ENCODE peak calls at places on chromosomes 13 and 19, in four cellular contexts. P is GM12878, T is K562, Z is HepG2. C is an unnamed sample.

GRCh38 chr13:98528663-98529064 is 48.2 kb downstream of the STK24 start:
- DNase-seq in P (no peak), T (no peak), Z (no peak), C (no peak)

GRCh38 chr13:39283062-39283461 is 244.8 kb downstream of the NHLRC3 start:
- DNase-seq in P (no peak), T (no peak), Z (no peak), C (no peak)

GRCh38 chr19:2469102-2469914 is 6.6 kb upstream of the GADD45B start:
- DNase-seq in P (no peak), T (peak), Z (no peak), C (no peak)

GRCh38 chr19:43687660-43687997 is 17.7 kb upstream of the PLAUR start:
- DNase-seq in P (no peak), T (no peak), Z (no peak), C (no peak)

GRCh38 chr13:72412481-72412880 is 314.9 kb downstream of the MZT1 start:
- DNase-seq in P (no peak), T (no peak), Z (no peak), C (no peak)

GRCh38 chr19:18290250-18291018 is 9.0 kb upstream of the JUND start:
- DNase-seq in P (peak), T (peak), Z (no peak), C (no peak)

GRCh38 chr13:20173121-20173746 is 12.4 kb upstream of the GJA3 start:
- DNase-seq in P (no peak), T (no peak), Z (no peak), C (no peak)

GRCh38 chr13:79541426-79542049 is 60.6 kb downstream of the NDFIP2 start:
- DNase-seq in P (peak), T (peak), Z (peak), C (peak)

GRCh38 chr19:17001603-17002183 is 24.9 kb downstream of the CPAMD8 start:
- DNase-seq in P (no peak), T (peak), Z (no peak), C (no peak)

GRCh38 chr19:3336680-3337523 is 29.5 kb upstream of the NFIC start:
- DNase-seq in P (no peak), T (no peak), Z (peak), C (peak)

GRCh38 chr19:16268676-16269319 is 55.8 kb upstream of the KLF2 start:
- DNase-seq in P (no peak), T (no peak), Z (no peak), C (no peak)

GRCh38 chr19:36060430-36060829 is 5.7 kb downstream of the WDR62 start:
- DNase-seq in P (no peak), T (peak), Z (no peak), C (peak)

GRCh38 chr19:47507924-47508553 is 6.8 kb downstream of the NAPA start:
- DNase-seq in P (no peak), T (no peak), Z (no peak), C (no peak)

GRCh38 chr19:48330012-48330681 is 4.8 kb downstream of the EMP3 start:
- DNase-seq in P (peak), T (no peak), Z (no peak), C (no peak)

GRCh38 chr13:99354371-99354951 is 47.3 kb upstream of the GPR183 start:
- DNase-seq in P (peak), T (no peak), Z (no peak), C (no peak)

GRCh38 chr19:40650749-40651305 is 39.6 kb downstream of the NUMBL start:
- DNase-seq in P (no peak), T (no peak), Z (no peak), C (no peak)

GRCh38 chr13:62014299-62014698 is 598.6 kb upstream of the PCDH20 start:
- DNase-seq in P (no peak), T (no peak), Z (peak), C (peak)

GRCh38 chr13:75384881-75385707 is 96.9 kb downstream of the TBC1D4 start:
- DNase-seq in P (no peak), T (no peak), Z (no peak), C (no peak)

DNA sequence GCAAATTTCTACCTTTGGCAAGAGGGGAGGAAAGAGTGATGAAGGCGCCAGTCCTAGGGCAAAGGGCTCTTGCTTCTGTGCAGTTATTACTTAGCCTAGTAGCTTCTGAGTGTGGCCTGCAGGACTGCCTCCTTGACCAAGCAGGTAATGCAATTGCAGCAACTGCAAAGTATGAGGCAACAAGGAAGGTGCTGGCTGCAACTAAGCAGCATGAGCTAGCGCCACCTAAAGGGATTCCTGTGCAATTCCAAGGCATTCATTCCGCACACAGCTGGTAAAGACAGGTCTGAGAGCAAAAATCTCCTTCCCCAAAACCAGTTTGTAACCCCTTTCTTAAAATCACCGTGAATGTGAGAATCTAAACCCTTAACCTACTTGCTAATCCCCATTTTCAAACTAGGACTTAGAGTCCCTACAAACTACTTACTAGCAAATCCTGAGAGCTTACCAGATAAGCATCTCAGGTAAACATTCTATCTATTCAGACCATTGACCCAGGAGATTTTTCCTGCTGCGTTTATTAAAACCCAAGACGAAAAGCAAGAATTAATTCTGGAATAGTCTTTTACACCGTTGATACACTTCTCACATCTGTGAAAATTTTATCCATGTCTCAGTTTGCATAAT is 62.9 kb downstream of the DCT start:
- DNase-seq in P (no peak), T (no peak), Z (peak), C (no peak)
- TF ChIP-seq CHD4 in P (no peak), T (no peak), Z (no peak), C (no peak)

DNA sequence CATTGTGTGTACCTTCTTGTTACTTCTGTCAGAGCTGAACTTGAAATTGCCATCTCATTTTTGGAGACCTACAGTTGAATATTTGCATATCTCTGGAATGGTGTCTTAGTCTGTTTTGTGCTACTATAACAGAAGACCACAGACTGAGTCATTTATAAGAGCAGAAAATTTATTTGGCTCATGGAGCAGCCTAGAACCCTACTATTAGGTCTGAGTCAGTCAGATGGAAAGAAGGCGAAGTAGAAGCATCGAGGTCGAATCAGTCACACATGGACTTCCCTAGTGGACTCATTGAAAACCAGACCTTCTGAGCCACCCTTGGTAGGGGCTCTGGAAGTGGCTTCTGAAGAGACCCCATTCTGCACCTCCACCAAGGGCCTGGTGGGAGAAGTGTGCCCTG is 33.9 kb upstream of the TPT1 start:
- DNase-seq in P (no peak), T (no peak), Z (no peak), C (no peak)
- TF ChIP-seq MYC in P (no peak), T (no peak), Z (no peak), C (no peak)

DNA sequence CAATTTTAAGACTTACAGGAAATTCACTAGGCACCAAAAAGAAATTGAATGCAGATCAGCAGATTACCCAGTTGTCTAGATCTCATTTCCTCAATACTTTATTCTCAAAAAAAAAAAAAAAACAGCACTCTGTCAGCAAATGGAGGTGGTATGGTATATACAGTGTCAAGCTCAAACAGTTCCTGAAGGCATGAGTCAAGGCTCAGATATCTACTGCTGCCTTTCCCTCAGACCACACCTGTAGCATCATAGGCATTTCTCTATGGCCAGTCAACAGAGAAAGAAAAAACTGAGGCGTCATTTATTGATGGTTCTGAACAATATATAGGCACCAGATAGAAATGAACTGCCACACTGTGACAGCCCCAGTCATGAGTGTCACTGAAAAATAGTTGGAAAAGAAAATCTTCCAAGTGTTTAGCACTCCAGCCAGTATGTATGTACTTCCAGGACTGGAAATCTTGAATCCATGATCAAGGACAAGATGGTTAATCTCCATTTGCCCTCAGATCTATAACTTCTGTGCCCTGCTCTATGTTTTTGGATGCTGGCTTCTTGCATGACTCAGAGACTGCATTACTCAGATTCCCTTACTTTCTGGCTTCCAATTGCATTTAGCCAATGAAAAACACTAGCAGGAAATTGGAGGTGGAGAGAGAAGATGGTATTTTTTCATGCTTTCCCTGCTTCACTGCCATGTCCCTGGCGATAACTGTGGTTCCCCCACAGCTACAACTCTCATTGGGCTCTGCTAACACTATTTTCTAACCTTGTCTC is 8.4 kb upstream of the COG3 start:
- DNase-seq in P (no peak), T (no peak), Z (no peak), C (no peak)
- TF ChIP-seq CHD4 in P (no peak), T (no peak), Z (no peak), C (no peak)

GRCh38 chr19:31943305-31943704 is 402.1 kb upstream of the ZNF507 start:
- DNase-seq in P (no peak), T (no peak), Z (no peak), C (no peak)
- TF ChIP-seq MYC in P (no peak), T (no peak), Z (no peak), C (no peak)

DNA sequence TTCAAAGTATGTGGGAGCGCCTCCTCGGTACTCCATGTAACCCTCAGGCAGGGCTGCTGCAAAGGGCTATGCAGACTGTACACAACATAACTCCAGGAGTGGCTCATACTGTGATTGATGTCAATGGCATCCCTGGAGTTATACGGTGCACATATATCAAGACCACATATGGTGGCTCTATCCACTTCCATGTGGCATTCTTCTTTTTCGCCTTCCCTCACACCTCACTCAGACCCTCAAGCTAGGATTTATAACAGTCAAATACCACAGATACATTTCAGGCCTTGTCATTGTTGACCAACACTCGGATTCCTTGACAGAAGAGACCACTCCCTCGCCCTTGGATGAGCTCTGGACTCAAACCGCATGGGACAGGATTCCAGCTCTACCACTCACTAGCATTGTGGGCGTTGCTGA is 11.3 kb upstream of the UBL3 start:
- DNase-seq in P (no peak), T (no peak), Z (peak), C (peak)
- TF ChIP-seq CHD4 in P (no peak), T (no peak), Z (no peak), C (no peak)

GRCh38 chr13:45082964-45083363 is 37.3 kb upstream of the GTF2F2 start:
- DNase-seq in P (no peak), T (no peak), Z (no peak), C (no peak)
- TF ChIP-seq MYC in P (no peak), T (no peak), Z (no peak), C (no peak)

DNA sequence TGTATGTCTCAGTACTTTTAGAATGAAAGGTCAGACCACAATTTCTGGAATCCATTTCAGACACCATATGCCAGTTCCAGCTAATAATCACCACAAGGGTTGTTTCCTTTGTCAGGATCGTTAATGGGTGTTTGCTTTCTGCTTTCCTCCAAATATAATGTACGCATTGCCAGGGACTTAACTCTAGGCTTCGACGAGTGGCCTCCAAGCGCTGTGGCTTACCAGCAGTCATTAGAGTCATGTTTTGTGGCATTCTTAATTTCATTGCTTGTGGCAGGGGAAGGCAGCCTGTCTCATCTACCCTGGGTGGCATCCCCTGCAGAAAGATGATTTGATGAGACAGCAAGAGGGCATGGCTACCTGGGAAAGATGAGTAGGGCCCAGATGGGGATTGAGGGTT is 22.5 kb downstream of the SAFB start:
- DNase-seq in P (no peak), T (no peak), Z (no peak), C (no peak)
- TF ChIP-seq CHD4 in P (no peak), T (no peak), Z (no peak), C (no peak)

GRCh38 chr19:5078179-5078578 is 109.3 kb downstream of the KDM4B start:
- DNase-seq in P (no peak), T (no peak), Z (no peak), C (no peak)

GRCh38 chr19:5080030-5080644 is 111.2 kb downstream of the KDM4B start:
- DNase-seq in P (no peak), T (no peak), Z (no peak), C (no peak)

GRCh38 chr19:5080809-5081208 is 111.9 kb downstream of the KDM4B start:
- DNase-seq in P (no peak), T (no peak), Z (no peak), C (no peak)

GRCh38 chr19:5078666-5079409 is 109.9 kb downstream of the KDM4B start:
- DNase-seq in P (no peak), T (no peak), Z (no peak), C (no peak)

DNA sequence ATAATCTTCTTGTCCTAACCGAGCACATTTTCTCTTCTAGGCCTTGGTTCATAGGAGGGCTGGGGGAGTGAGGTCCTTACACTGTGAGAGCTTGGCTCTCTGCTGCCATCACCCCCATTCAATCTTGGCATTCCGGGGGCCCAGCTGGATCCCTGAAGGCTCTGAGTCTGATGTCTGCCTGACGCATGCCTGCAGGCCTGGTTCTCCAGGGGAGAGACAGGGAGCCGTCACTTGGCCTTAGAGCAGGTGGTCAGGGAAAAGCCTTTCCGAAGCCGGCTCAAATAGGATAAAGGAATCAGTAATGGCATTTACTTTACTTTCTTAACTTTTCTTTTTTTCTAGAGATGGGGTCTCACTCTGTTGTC is 110.5 kb downstream of the KDM4B start:
- DNase-seq in P (no peak), T (no peak), Z (no peak), C (no peak)
- TF ChIP-seq MYC in P (no peak), T (no peak), Z (no peak), C (no peak)

GRCh38 chr13:111027481-111028439 is 87.3 kb upstream of the ARHGEF7 start:
- DNase-seq in P (no peak), T (no peak), Z (peak), C (no peak)

GRCh38 chr13:111033172-111034133 is 81.7 kb upstream of the ARHGEF7 start:
- DNase-seq in P (no peak), T (no peak), Z (no peak), C (no peak)

GRCh38 chr13:111029957-111030609 is 85.0 kb upstream of the ARHGEF7 start:
- DNase-seq in P (no peak), T (no peak), Z (no peak), C (no peak)

GRCh38 chr13:111034811-111035210 is 80.3 kb upstream of the ARHGEF7 start:
- DNase-seq in P (no peak), T (no peak), Z (no peak), C (no peak)

DNA sequence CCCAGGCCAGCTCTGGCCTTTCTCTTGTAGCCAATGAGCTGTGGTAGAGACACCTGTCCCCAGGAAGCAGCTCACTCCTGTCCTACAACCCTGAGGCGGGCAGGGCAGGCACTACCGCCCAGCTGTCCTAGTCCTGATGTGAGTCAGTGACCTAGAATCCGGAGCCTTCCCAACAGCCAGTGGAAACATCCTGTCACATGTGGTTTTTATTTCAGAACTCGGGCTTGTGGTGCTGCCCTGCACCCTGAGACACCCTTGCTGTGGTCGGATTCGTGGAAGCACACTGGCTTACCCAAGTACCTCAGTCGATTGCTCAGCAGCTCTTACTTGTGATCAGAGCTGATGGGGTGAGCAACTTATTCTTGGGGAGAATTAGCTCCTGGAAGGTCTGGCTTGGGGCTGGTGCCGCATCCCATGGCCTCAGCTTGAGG is 83.6 kb upstream of the ARHGEF7 start:
- DNase-seq in P (no peak), T (no peak), Z (no peak), C (no peak)
- TF ChIP-seq CHD4 in P (no peak), T (no peak), Z (no peak), C (no peak)

GRCh38 chr13:33994198-33994597 is 176.2 kb downstream of the RFC3 start:
- DNase-seq in P (no peak), T (no peak), Z (no peak), C (no peak)

GRCh38 chr13:33997574-33997973 is 179.6 kb downstream of the RFC3 start:
- DNase-seq in P (no peak), T (no peak), Z (no peak), C (no peak)

GRCh38 chr13:33994826-33995502 is 177.0 kb downstream of the RFC3 start:
- DNase-seq in P (no peak), T (no peak), Z (no peak), C (no peak)

GRCh38 chr13:33992891-33993336 is 175.0 kb downstream of the RFC3 start:
- DNase-seq in P (no peak), T (no peak), Z (peak), C (no peak)
- TF ChIP-seq MYC in P (no peak), T (no peak), Z (no peak), C (no peak)

C was measured in A549.